ENCODE peak calls at places on chromosomes 13 and 19, in ten cellular contexts. One of them, this sample, is unnamed.

GRCh38 chr13:27587083-27587482 is 33.2 kb downstream of the LNX2 start:
- DNase-seq in cardiac fibroblast: peak
- DNase-seq in cardiac muscle cell: no peak
- DNase-seq in body of pancreas: no peak
- DNase-seq in CD8-positive, alpha-beta T cell: no peak
- DNase-seq in tibial nerve: no peak
- DNase-seq in lower leg skin: no peak
- DNase-seq in osteoblast: no peak
- DNase-seq in lower lobe of right lung: no peak
- DNase-seq in foreskin fibroblast: no peak
- DNase-seq in this sample: no peak

GRCh38 chr13:94210826-94211225 is 268.7 kb downstream of the DCT start:
- DNase-seq in lower leg skin: no peak
- DNase-seq in body of pancreas: no peak
- DNase-seq in osteoblast: no peak
- DNase-seq in cardiac fibroblast: peak
- DNase-seq in lower lobe of right lung: no peak
- DNase-seq in foreskin fibroblast: no peak
- DNase-seq in tibial nerve: no peak
- DNase-seq in CD8-positive, alpha-beta T cell: no peak
- DNase-seq in cardiac muscle cell: no peak
- DNase-seq in this sample: no peak

GRCh38 chr13:110696776-110697175 is 9.1 kb downstream of the CARS2 start:
- DNase-seq in cardiac muscle cell: no peak
- DNase-seq in CD8-positive, alpha-beta T cell: no peak
- DNase-seq in tibial nerve: no peak
- DNase-seq in cardiac fibroblast: no peak
- DNase-seq in foreskin fibroblast: no peak
- DNase-seq in body of pancreas: no peak
- DNase-seq in lower leg skin: no peak
- DNase-seq in lower lobe of right lung: no peak
- DNase-seq in osteoblast: no peak
- DNase-seq in this sample: no peak

GRCh38 chr19:19464339-19465098 is 50.8 kb downstream of the TSSK6 start:
- DNase-seq in foreskin fibroblast: peak
- DNase-seq in lower lobe of right lung: peak
- DNase-seq in cardiac muscle cell: peak
- DNase-seq in CD8-positive, alpha-beta T cell: no peak
- DNase-seq in lower leg skin: no peak
- DNase-seq in tibial nerve: no peak
- DNase-seq in osteoblast: no peak
- DNase-seq in body of pancreas: peak
- DNase-seq in cardiac fibroblast: peak
- DNase-seq in this sample: no peak

GRCh38 chr13:51154029-51154555 is 43.0 kb upstream of the C13orf42 start:
- DNase-seq in cardiac fibroblast: peak
- DNase-seq in lower leg skin: no peak
- DNase-seq in lower lobe of right lung: no peak
- DNase-seq in cardiac muscle cell: no peak
- DNase-seq in osteoblast: no peak
- DNase-seq in body of pancreas: no peak
- DNase-seq in foreskin fibroblast: peak
- DNase-seq in tibial nerve: no peak
- DNase-seq in CD8-positive, alpha-beta T cell: no peak
- DNase-seq in this sample: no peak

GRCh38 chr13:98606296-98606695 is 29.4 kb upstream of the STK24 start:
- DNase-seq in foreskin fibroblast: no peak
- DNase-seq in osteoblast: peak
- DNase-seq in lower lobe of right lung: no peak
- DNase-seq in cardiac fibroblast: no peak
- DNase-seq in CD8-positive, alpha-beta T cell: no peak
- DNase-seq in body of pancreas: no peak
- DNase-seq in lower leg skin: no peak
- DNase-seq in tibial nerve: no peak
- DNase-seq in cardiac muscle cell: no peak
- DNase-seq in this sample: no peak

GRCh38 chr13:34698953-34699352 is 243.1 kb upstream of the NBEA start:
- DNase-seq in lower lobe of right lung: no peak
- DNase-seq in CD8-positive, alpha-beta T cell: no peak
- DNase-seq in tibial nerve: no peak
- DNase-seq in foreskin fibroblast: no peak
- DNase-seq in cardiac muscle cell: no peak
- DNase-seq in lower leg skin: no peak
- DNase-seq in cardiac fibroblast: peak
- DNase-seq in body of pancreas: no peak
- DNase-seq in osteoblast: peak
- DNase-seq in this sample: no peak

GRCh38 chr19:20565321-20566018 is at the start of gene ZNF737:
- DNase-seq in cardiac fibroblast: peak
- DNase-seq in cardiac muscle cell: peak
- DNase-seq in osteoblast: peak
- DNase-seq in body of pancreas: peak
- DNase-seq in lower lobe of right lung: peak
- DNase-seq in CD8-positive, alpha-beta T cell: peak
- DNase-seq in foreskin fibroblast: peak
- DNase-seq in lower leg skin: peak
- DNase-seq in tibial nerve: peak
- DNase-seq in this sample: peak

GRCh38 chr13:37534181-37534580 is 64.4 kb downstream of the POSTN start:
- DNase-seq in lower lobe of right lung: no peak
- DNase-seq in osteoblast: peak
- DNase-seq in tibial nerve: no peak
- DNase-seq in body of pancreas: no peak
- DNase-seq in CD8-positive, alpha-beta T cell: no peak
- DNase-seq in cardiac fibroblast: no peak
- DNase-seq in lower leg skin: no peak
- DNase-seq in cardiac muscle cell: no peak
- DNase-seq in foreskin fibroblast: peak
- DNase-seq in this sample: no peak

GRCh38 chr13:33229446-33230177 is 55.9 kb downstream of the STARD13 start:
- DNase-seq in foreskin fibroblast: no peak
- DNase-seq in lower leg skin: no peak
- DNase-seq in tibial nerve: peak
- DNase-seq in body of pancreas: no peak
- DNase-seq in cardiac muscle cell: no peak
- DNase-seq in cardiac fibroblast: no peak
- DNase-seq in osteoblast: no peak
- DNase-seq in CD8-positive, alpha-beta T cell: no peak
- DNase-seq in lower lobe of right lung: no peak
- DNase-seq in this sample: peak

GRCh38 chr13:78228211-78228610 is 309.6 kb upstream of the EDNRB start:
- DNase-seq in body of pancreas: no peak
- DNase-seq in CD8-positive, alpha-beta T cell: no peak
- DNase-seq in cardiac fibroblast: peak
- DNase-seq in foreskin fibroblast: no peak
- DNase-seq in cardiac muscle cell: no peak
- DNase-seq in tibial nerve: no peak
- DNase-seq in osteoblast: peak
- DNase-seq in lower lobe of right lung: no peak
- DNase-seq in lower leg skin: no peak
- DNase-seq in this sample: no peak

GRCh38 chr19:35307990-35308389 is 16.0 kb downstream of the MAG start:
- DNase-seq in lower leg skin: no peak
- DNase-seq in lower lobe of right lung: no peak
- DNase-seq in cardiac muscle cell: no peak
- DNase-seq in tibial nerve: no peak
- DNase-seq in foreskin fibroblast: no peak
- DNase-seq in CD8-positive, alpha-beta T cell: no peak
- DNase-seq in body of pancreas: no peak
- DNase-seq in cardiac fibroblast: no peak
- DNase-seq in osteoblast: no peak
- DNase-seq in this sample: no peak

GRCh38 chr13:37791699-37792098 is 77.9 kb downstream of the TRPC4 start:
- DNase-seq in lower lobe of right lung: no peak
- DNase-seq in body of pancreas: no peak
- DNase-seq in foreskin fibroblast: no peak
- DNase-seq in lower leg skin: no peak
- DNase-seq in cardiac fibroblast: peak
- DNase-seq in cardiac muscle cell: no peak
- DNase-seq in osteoblast: peak
- DNase-seq in CD8-positive, alpha-beta T cell: no peak
- DNase-seq in tibial nerve: no peak
- DNase-seq in this sample: no peak

GRCh38 chr13:95607363-95607762 is 37.1 kb downstream of the DZIP1 start:
- DNase-seq in osteoblast: no peak
- DNase-seq in lower lobe of right lung: no peak
- DNase-seq in tibial nerve: no peak
- DNase-seq in cardiac muscle cell: no peak
- DNase-seq in body of pancreas: no peak
- DNase-seq in CD8-positive, alpha-beta T cell: no peak
- DNase-seq in cardiac fibroblast: peak
- DNase-seq in lower leg skin: no peak
- DNase-seq in foreskin fibroblast: peak
- DNase-seq in this sample: no peak

GRCh38 chr13:99357149-99357596 is 50.0 kb upstream of the GPR183 start:
- DNase-seq in tibial nerve: no peak
- DNase-seq in lower lobe of right lung: no peak
- DNase-seq in body of pancreas: no peak
- DNase-seq in cardiac muscle cell: no peak
- DNase-seq in cardiac fibroblast: peak
- DNase-seq in osteoblast: peak
- DNase-seq in CD8-positive, alpha-beta T cell: peak
- DNase-seq in foreskin fibroblast: peak
- DNase-seq in lower leg skin: peak
- DNase-seq in this sample: no peak

GRCh38 chr19:31347356-31347755 is 1.9 kb downstream of the TSHZ3 start:
- DNase-seq in lower leg skin: no peak
- DNase-seq in osteoblast: no peak
- DNase-seq in tibial nerve: no peak
- DNase-seq in cardiac muscle cell: no peak
- DNase-seq in lower lobe of right lung: no peak
- DNase-seq in cardiac fibroblast: peak
- DNase-seq in CD8-positive, alpha-beta T cell: no peak
- DNase-seq in foreskin fibroblast: no peak
- DNase-seq in body of pancreas: no peak
- DNase-seq in this sample: no peak
- H3K4me3 ChIP-seq in lower leg skin: no peak
- H3K4me3 ChIP-seq in osteoblast: peak
- H3K4me3 ChIP-seq in tibial nerve: peak
- H3K4me3 ChIP-seq in cardiac muscle cell: no peak
- H3K4me3 ChIP-seq in lower lobe of right lung: no peak
- H3K4me3 ChIP-seq in cardiac fibroblast: peak
- H3K4me3 ChIP-seq in CD8-positive, alpha-beta T cell: no peak
- H3K4me3 ChIP-seq in foreskin fibroblast: peak
- H3K4me3 ChIP-seq in body of pancreas: no peak
- H3K4me3 ChIP-seq in this sample: peak

GRCh38 chr19:48290341-48290922 is 20.6 kb downstream of the ZNF114 start:
- DNase-seq in body of pancreas: no peak
- DNase-seq in CD8-positive, alpha-beta T cell: no peak
- DNase-seq in lower lobe of right lung: no peak
- DNase-seq in lower leg skin: no peak
- DNase-seq in foreskin fibroblast: no peak
- DNase-seq in tibial nerve: no peak
- DNase-seq in cardiac muscle cell: peak
- DNase-seq in cardiac fibroblast: peak
- DNase-seq in osteoblast: peak
- DNase-seq in this sample: no peak
- H3K4me3 ChIP-seq in body of pancreas: no peak
- H3K4me3 ChIP-seq in CD8-positive, alpha-beta T cell: peak
- H3K4me3 ChIP-seq in lower lobe of right lung: peak
- H3K4me3 ChIP-seq in lower leg skin: no peak
- H3K4me3 ChIP-seq in foreskin fibroblast: peak
- H3K4me3 ChIP-seq in tibial nerve: peak
- H3K4me3 ChIP-seq in cardiac muscle cell: peak
- H3K4me3 ChIP-seq in cardiac fibroblast: peak
- H3K4me3 ChIP-seq in osteoblast: peak
- H3K4me3 ChIP-seq in this sample: peak

DNA sequence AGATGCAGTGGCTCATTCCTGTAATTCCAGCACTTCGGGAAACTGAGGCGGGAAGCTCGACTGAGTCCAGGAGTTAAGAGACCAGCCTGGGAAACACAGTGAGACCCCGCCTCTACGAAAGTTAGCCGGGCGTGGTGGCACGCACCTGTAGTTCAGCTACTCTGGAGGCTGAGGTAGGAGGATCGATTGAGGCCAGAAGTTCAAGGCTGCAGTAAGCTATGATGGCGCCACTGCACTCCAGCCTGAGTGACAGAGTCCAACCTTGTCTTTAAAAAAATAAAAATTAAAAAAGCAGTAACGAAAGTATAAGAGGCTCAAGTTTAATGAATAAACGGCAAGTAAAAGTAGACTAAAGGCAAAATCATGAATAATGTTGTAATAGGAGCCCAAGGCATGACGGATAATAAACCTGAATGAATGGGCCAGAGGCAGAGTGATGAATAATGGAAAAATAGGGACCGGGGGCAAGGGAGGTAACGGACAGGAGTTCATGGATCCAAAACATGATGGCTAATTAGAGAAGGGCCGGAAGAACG is 1.2 kb upstream of the TOMM40 start:
- DNase-seq in body of pancreas: no peak
- DNase-seq in lower lobe of right lung: no peak
- DNase-seq in foreskin fibroblast: no peak
- DNase-seq in cardiac muscle cell: no peak
- DNase-seq in lower leg skin: no peak
- DNase-seq in cardiac fibroblast: no peak
- DNase-seq in tibial nerve: no peak
- DNase-seq in osteoblast: no peak
- DNase-seq in CD8-positive, alpha-beta T cell: no peak
- DNase-seq in this sample: no peak
- H3K4me3 ChIP-seq in body of pancreas: peak
- H3K4me3 ChIP-seq in lower lobe of right lung: peak
- H3K4me3 ChIP-seq in foreskin fibroblast: peak
- H3K4me3 ChIP-seq in cardiac muscle cell: peak
- H3K4me3 ChIP-seq in lower leg skin: peak
- H3K4me3 ChIP-seq in cardiac fibroblast: peak
- H3K4me3 ChIP-seq in tibial nerve: peak
- H3K4me3 ChIP-seq in osteoblast: peak
- H3K4me3 ChIP-seq in CD8-positive, alpha-beta T cell: peak
- H3K4me3 ChIP-seq in this sample: peak

DNA sequence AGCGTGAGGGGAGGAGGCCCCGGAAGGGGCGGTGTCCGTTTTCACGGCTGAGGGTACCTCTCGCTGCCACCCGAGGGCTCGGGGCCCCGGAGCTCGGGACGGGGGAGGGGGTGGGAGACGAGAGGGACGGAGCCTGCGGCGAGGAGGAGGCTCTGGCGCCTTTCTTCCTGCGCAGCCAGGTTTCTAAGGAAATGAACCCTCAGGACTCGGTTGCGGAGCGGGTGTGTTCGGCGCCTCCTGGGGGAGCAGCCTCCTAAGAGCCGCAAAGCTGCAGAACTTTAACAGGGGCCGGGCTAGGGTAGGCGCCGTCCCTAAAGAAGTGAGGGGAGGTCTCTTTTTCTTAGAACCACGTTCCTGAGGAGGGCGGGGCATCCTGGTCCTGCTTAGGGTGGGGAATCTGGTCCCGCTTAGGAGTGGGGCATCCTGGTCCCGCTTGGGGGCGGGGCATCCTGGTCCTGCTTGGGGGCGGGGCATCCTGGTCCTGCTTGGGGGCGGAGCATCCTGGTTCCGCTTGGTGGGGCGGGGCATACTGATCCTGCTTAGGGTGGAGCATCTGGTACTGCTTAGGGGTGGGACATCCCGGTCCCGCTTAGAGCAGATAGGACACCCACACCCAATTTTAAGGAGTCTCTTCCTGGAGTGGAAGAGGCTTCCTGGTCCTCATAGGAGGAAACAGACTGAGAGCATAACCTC is 6.2 kb downstream of the SYT5 start:
- DNase-seq in osteoblast: peak
- DNase-seq in CD8-positive, alpha-beta T cell: no peak
- DNase-seq in tibial nerve: no peak
- DNase-seq in foreskin fibroblast: peak
- DNase-seq in lower leg skin: no peak
- DNase-seq in cardiac muscle cell: peak
- DNase-seq in lower lobe of right lung: no peak
- DNase-seq in body of pancreas: peak
- DNase-seq in cardiac fibroblast: peak
- DNase-seq in this sample: peak
- H3K4me3 ChIP-seq in osteoblast: peak
- H3K4me3 ChIP-seq in CD8-positive, alpha-beta T cell: peak
- H3K4me3 ChIP-seq in tibial nerve: peak
- H3K4me3 ChIP-seq in foreskin fibroblast: peak
- H3K4me3 ChIP-seq in lower leg skin: peak
- H3K4me3 ChIP-seq in cardiac muscle cell: peak
- H3K4me3 ChIP-seq in lower lobe of right lung: peak
- H3K4me3 ChIP-seq in body of pancreas: no peak
- H3K4me3 ChIP-seq in cardiac fibroblast: peak
- H3K4me3 ChIP-seq in this sample: peak

This sample was measured in BJ.